ENCODE peak calls at places on chromosomes 7 and 10, in ten cellular contexts. K is hepatocyte, L is GM23338, X is GM23248, O is A549, N is adrenal gland, G is K562, V is stomach, D is A673, B is HCT116. I is an unnamed sample.

GRCh38 chr10:42961156-42961589 is 115.7 kb upstream of the RET start:
- DNase-seq in K (no peak), L (no peak), X (no peak), O (no peak), N (no peak), G (no peak), V (peak), D (no peak), B (no peak), I (no peak)

GRCh38 chr10:107442035-107442505 is 277.6 kb upstream of the SORCS1 start:
- DNase-seq in K (no peak), L (no peak), X (peak), O (no peak), N (no peak), G (no peak), V (no peak), D (peak), B (no peak), I (no peak)

GRCh38 chr10:79354141-79354540 is 6.9 kb downstream of the PPIF start:
- DNase-seq in K (no peak), L (no peak), X (no peak), O (no peak), N (no peak), G (peak), V (no peak), D (no peak), B (no peak), I (no peak)

GRCh38 chr10:122114156-122114747 is 125.3 kb downstream of the TACC2 start:
- DNase-seq in K (no peak), L (no peak), X (peak), O (no peak), N (peak), G (no peak), V (no peak), D (no peak), B (no peak), I (no peak)

GRCh38 chr10:14649739-14650138 is 125.0 kb downstream of the FAM107B start:
- DNase-seq in K (no peak), L (no peak), X (no peak), O (no peak), N (no peak), G (no peak), V (no peak), D (no peak), B (no peak), I (no peak)

GRCh38 chr7:105012503-105013282 is 1.3 kb upstream of the KMT2E start:
- DNase-seq in K (peak), L (peak), X (peak), O (peak), N (peak), G (peak), V (peak), D (peak), B (peak), I (peak)

GRCh38 chr10:114767589-114768393 is 53.8 kb upstream of the FHIP2A start:
- DNase-seq in K (peak), L (peak), X (peak), O (peak), N (peak), G (no peak), V (peak), D (no peak), B (no peak), I (peak)

GRCh38 chr10:63711866-63712716 is 190.9 kb downstream of the REEP3 start:
- DNase-seq in K (peak), L (no peak), X (peak), O (peak), N (peak), G (no peak), V (peak), D (peak), B (peak), I (peak)

GRCh38 chr10:86900955-86901354 is 56.5 kb downstream of the MMRN2 start:
- DNase-seq in K (peak), L (no peak), X (peak), O (no peak), N (peak), G (no peak), V (peak), D (no peak), B (no peak), I (peak)

GRCh38 chr7:17367502-17367901 is 69.0 kb downstream of the AHR start:
- DNase-seq in K (no peak), L (no peak), X (peak), O (no peak), N (no peak), G (no peak), V (no peak), D (no peak), B (no peak), I (no peak)

GRCh38 chr10:16183989-16184643 is 252.7 kb upstream of the PTER start:
- DNase-seq in K (no peak), L (no peak), X (peak), O (no peak), N (no peak), G (no peak), V (no peak), D (no peak), B (no peak), I (no peak)

GRCh38 chr7:123748171-123748733 is 551 bp downstream of the WASL start:
- DNase-seq in K (peak), L (peak), X (peak), O (peak), N (peak), G (peak), V (peak), D (peak), B (no peak), I (peak)

GRCh38 chr7:130894146-130895005 is 160.4 kb upstream of the KLF14 start:
- DNase-seq in K (no peak), L (no peak), X (peak), O (peak), N (peak), G (peak), V (peak), D (peak), B (peak), I (peak)

GRCh38 chr7:102985176-102985783 is 72.5 kb downstream of the LRRC17 start:
- DNase-seq in K (no peak), L (no peak), X (no peak), O (no peak), N (no peak), G (no peak), V (no peak), D (no peak), B (no peak), I (no peak)

GRCh38 chr7:151777913-151778670 is 98.8 kb downstream of the PRKAG2 start:
- DNase-seq in K (no peak), L (no peak), X (no peak), O (no peak), N (no peak), G (no peak), V (no peak), D (no peak), B (no peak), I (no peak)
- H3K27ac ChIP-seq in K (no peak), L (no peak), X (no peak), O (no peak), N (no peak), G (no peak), V (no peak), D (no peak), B (no peak), I (no peak)

DNA sequence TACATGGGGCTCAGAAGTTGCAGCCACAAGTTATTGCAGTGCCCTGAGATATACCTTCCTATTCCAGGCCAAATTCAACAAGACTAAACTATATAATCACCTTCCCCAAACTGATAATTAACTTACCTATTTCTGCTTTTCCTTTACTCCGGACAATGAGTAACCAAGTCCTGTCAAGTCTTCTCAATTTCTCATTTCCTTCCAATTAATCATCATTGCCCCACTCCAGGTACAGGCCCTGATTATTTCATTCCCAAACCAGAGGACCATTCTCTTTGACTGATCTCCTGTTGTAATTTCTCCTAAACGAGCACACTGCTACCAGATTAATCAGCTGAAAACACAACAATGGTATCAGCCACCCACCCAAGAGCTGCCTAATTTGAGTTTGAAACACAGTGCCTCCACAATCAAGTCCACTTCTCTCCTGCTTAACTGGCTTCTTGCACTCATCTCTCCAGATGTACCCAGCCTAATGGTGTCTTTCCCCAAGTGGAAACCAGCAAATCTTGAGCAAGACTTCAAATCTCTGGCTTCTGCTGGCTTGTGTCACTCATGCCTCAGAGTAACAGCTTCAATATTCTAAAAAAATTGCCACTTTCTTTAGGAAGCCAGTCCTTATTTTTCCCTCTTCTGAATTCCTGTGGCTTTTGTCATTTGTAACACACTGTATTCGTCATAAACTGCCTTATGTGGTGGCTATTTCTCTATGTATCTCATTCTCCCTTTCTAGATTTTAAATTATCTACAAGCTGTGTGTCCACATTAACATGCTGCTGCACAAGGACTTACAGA is 89.1 kb downstream of the CDK6 start:
- DNase-seq in K (no peak), L (no peak), X (peak), O (no peak), N (no peak), G (no peak), V (no peak), D (no peak), B (no peak), I (no peak)
- H3K4me3 ChIP-seq in K (no peak), L (no peak), X (no peak), O (no peak), N (no peak), G (no peak), V (no peak), D (no peak), B (peak), I (no peak)

GRCh38 chr7:135167360-135167759 is 3.1 kb downstream of the CYREN start:
- DNase-seq in K (no peak), L (no peak), X (no peak), O (no peak), N (no peak), G (no peak), V (no peak), D (no peak), B (no peak), I (no peak)
- H3K27ac ChIP-seq in K (no peak), L (no peak), X (no peak), O (no peak), N (no peak), G (no peak), V (no peak), D (no peak), B (no peak), I (peak)

GRCh38 chr10:99536400-99537254 is 3.9 kb downstream of the NKX2-3 start:
- DNase-seq in K (no peak), L (peak), X (no peak), O (no peak), N (no peak), G (no peak), V (no peak), D (no peak), B (no peak), I (no peak)

GRCh38 chr10:99534456-99534938 is 1.8 kb downstream of the NKX2-3 start:
- DNase-seq in K (no peak), L (no peak), X (no peak), O (no peak), N (no peak), G (no peak), V (no peak), D (no peak), B (no peak), I (no peak)

GRCh38 chr10:99535764-99536399 is 3.1 kb downstream of the NKX2-3 start:
- DNase-seq in K (no peak), L (peak), X (no peak), O (no peak), N (no peak), G (no peak), V (no peak), D (no peak), B (no peak), I (no peak)

GRCh38 chr10:99533496-99534455 is 1.0 kb downstream of the NKX2-3 start:
- DNase-seq in K (no peak), L (peak), X (no peak), O (no peak), N (no peak), G (no peak), V (no peak), D (no peak), B (no peak), I (no peak)

DNA sequence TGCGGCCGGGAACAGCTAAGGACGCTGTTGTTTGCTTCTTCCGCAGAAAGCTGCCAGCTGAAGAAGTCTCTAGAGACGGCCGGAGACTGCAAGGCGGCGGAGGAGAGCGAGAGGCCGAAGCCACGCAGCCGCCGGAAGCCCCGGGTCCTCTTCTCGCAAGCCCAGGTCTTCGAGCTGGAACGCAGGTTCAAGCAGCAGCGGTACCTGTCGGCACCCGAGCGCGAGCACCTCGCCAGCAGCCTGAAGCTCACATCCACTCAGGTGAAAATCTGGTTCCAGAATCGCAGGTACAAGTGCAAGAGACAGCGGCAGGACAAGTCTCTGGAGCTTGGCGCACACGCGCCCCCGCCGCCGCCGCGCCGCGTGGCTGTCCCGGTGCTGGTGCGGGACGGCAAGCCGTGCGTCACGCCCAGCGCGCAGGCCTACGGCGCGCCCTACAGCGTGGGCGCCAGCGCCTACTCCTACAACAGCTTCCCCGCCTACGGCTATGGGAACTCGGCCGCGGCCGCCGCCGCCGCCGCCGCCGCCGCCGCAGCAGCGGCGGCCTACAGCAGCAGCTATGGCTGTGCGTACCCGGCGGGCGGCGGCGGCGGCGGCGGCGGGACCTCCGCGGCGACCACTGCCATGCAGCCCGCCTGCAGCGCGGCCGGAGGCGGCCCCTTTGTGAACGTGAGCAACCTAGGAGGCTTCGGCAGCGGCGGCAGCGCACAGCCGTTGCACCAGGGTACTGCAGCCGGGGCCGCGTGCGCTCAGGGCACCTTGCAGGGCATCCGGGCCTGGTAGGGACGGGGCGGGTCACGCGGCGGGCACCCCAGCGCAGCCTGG is 2.4 kb downstream of the NKX2-3 start:
- DNase-seq in K (peak), L (peak), X (peak), O (no peak), N (no peak), G (no peak), V (no peak), D (peak), B (no peak), I (no peak)
- H3K4me3 ChIP-seq in K (no peak), L (peak), X (peak), O (peak), N (no peak), G (no peak), V (peak), D (peak), B (no peak), I (peak)

GRCh38 chr7:139772837-139773236 is 5.0 kb downstream of the HIPK2 start:
- DNase-seq in K (no peak), L (no peak), X (no peak), O (no peak), N (no peak), G (no peak), V (no peak), D (no peak), B (no peak), I (no peak)

GRCh38 chr7:139769066-139769465 is 8.7 kb downstream of the HIPK2 start:
- DNase-seq in K (no peak), L (no peak), X (no peak), O (no peak), N (no peak), G (no peak), V (no peak), D (no peak), B (no peak), I (no peak)

GRCh38 chr7:139772115-139772514 is 5.7 kb downstream of the HIPK2 start:
- DNase-seq in K (no peak), L (no peak), X (no peak), O (no peak), N (no peak), G (no peak), V (peak), D (no peak), B (no peak), I (no peak)

GRCh38 chr7:139773372-139773771 is 4.4 kb downstream of the HIPK2 start:
- DNase-seq in K (no peak), L (no peak), X (no peak), O (no peak), N (no peak), G (no peak), V (no peak), D (no peak), B (no peak), I (no peak)

GRCh38 chr7:139771001-139771956 is 6.5 kb downstream of the HIPK2 start:
- DNase-seq in K (no peak), L (no peak), X (peak), O (peak), N (peak), G (no peak), V (no peak), D (peak), B (peak), I (no peak)
- H3K27ac ChIP-seq in K (peak), L (no peak), X (peak), O (peak), N (peak), G (no peak), V (no peak), D (peak), B (peak), I (no peak)

GRCh38 chr7:54931532-54931931 is 87.3 kb upstream of the EGFR start:
- DNase-seq in K (no peak), L (no peak), X (no peak), O (no peak), N (no peak), G (no peak), V (no peak), D (no peak), B (no peak), I (no peak)

GRCh38 chr7:54932818-54933543 is 85.8 kb upstream of the EGFR start:
- DNase-seq in K (peak), L (peak), X (peak), O (peak), N (peak), G (no peak), V (peak), D (peak), B (peak), I (peak)

DNA sequence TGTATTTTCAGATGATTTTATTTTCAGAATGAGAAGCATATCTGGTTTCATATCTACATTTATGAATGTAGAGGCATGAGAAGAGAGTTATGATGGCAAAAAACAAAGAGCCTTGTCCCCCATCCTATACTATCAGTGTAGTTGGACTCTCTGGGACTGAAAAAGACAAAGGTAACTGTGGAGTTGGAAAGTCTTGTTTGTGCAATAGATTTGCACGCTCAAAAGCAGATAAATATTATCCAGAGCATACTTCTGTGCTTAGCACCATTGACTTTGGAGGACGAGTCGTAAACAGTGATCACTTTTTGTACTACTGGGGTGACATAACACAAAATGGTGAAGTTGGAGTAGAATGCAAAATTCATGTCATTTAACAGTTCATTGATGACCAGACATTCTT is 85.2 kb upstream of the EGFR start:
- DNase-seq in K (no peak), L (no peak), X (peak), O (no peak), N (no peak), G (no peak), V (no peak), D (no peak), B (no peak), I (no peak)
- H3K4me3 ChIP-seq in K (peak), L (peak), X (peak), O (peak), N (peak), G (no peak), V (peak), D (peak), B (peak), I (peak)